ENCODE peak calls at places on chromosomes 7 and 10, in nine cellular contexts. One of them, this sample, is unnamed.

GRCh38 chr7:142754681-142755575 is 5.7 kb downstream of the PRSS1 start:
- DNase-seq in AG20443: no peak
- DNase-seq in neural crest cell: no peak
- DNase-seq in activated T-cell treated with anti-CD3 and anti-CD28 coated beads, Interleukin-2, amount 50 U/mL, for 4 hours: no peak
- DNase-seq in occipital lobe: no peak
- DNase-seq in stimulated activated CD4-positive, alpha-beta T cell treated with anti-CD3 and anti-CD28 coated beads, Interleukin-1b, Interleukin-23, amount 100 ng/mL, for 48 hours: no peak
- DNase-seq in AG09309: no peak
- DNase-seq in PC-9: no peak
- DNase-seq in colonic mucosa: no peak
- DNase-seq in this sample: no peak

GRCh38 chr10:101694056-101694673 is 805 bp downstream of the FBXW4 start:
- DNase-seq in PC-9: no peak
- DNase-seq in stimulated activated CD4-positive, alpha-beta T cell treated with anti-CD3 and anti-CD28 coated beads, Interleukin-1b, Interleukin-23, amount 100 ng/mL, for 48 hours: peak
- DNase-seq in colonic mucosa: peak
- DNase-seq in AG20443: peak
- DNase-seq in activated T-cell treated with anti-CD3 and anti-CD28 coated beads, Interleukin-2, amount 50 U/mL, for 4 hours: peak
- DNase-seq in occipital lobe: peak
- DNase-seq in neural crest cell: peak
- DNase-seq in AG09309: no peak
- DNase-seq in this sample: peak

GRCh38 chr7:39083781-39084180 is 106.1 kb downstream of the POU6F2 start:
- DNase-seq in AG20443: no peak
- DNase-seq in colonic mucosa: no peak
- DNase-seq in PC-9: no peak
- DNase-seq in stimulated activated CD4-positive, alpha-beta T cell treated with anti-CD3 and anti-CD28 coated beads, Interleukin-1b, Interleukin-23, amount 100 ng/mL, for 48 hours: no peak
- DNase-seq in AG09309: no peak
- DNase-seq in activated T-cell treated with anti-CD3 and anti-CD28 coated beads, Interleukin-2, amount 50 U/mL, for 4 hours: no peak
- DNase-seq in neural crest cell: no peak
- DNase-seq in occipital lobe: no peak
- DNase-seq in this sample: no peak

GRCh38 chr7:103630318-103630717 is 184.3 kb upstream of the SLC26A5 start:
- DNase-seq in PC-9: peak
- DNase-seq in stimulated activated CD4-positive, alpha-beta T cell treated with anti-CD3 and anti-CD28 coated beads, Interleukin-1b, Interleukin-23, amount 100 ng/mL, for 48 hours: no peak
- DNase-seq in AG09309: no peak
- DNase-seq in colonic mucosa: no peak
- DNase-seq in neural crest cell: no peak
- DNase-seq in activated T-cell treated with anti-CD3 and anti-CD28 coated beads, Interleukin-2, amount 50 U/mL, for 4 hours: no peak
- DNase-seq in occipital lobe: no peak
- DNase-seq in AG20443: no peak
- DNase-seq in this sample: no peak

GRCh38 chr7:122364761-122365280 is 60.3 kb upstream of the FEZF1 start:
- DNase-seq in neural crest cell: no peak
- DNase-seq in PC-9: no peak
- DNase-seq in AG09309: no peak
- DNase-seq in colonic mucosa: no peak
- DNase-seq in AG20443: no peak
- DNase-seq in stimulated activated CD4-positive, alpha-beta T cell treated with anti-CD3 and anti-CD28 coated beads, Interleukin-1b, Interleukin-23, amount 100 ng/mL, for 48 hours: no peak
- DNase-seq in occipital lobe: no peak
- DNase-seq in activated T-cell treated with anti-CD3 and anti-CD28 coated beads, Interleukin-2, amount 50 U/mL, for 4 hours: no peak
- DNase-seq in this sample: no peak

GRCh38 chr7:111339006-111339405 is 223.3 kb downstream of the IMMP2L start:
- DNase-seq in neural crest cell: no peak
- DNase-seq in stimulated activated CD4-positive, alpha-beta T cell treated with anti-CD3 and anti-CD28 coated beads, Interleukin-1b, Interleukin-23, amount 100 ng/mL, for 48 hours: no peak
- DNase-seq in PC-9: no peak
- DNase-seq in occipital lobe: no peak
- DNase-seq in AG20443: no peak
- DNase-seq in activated T-cell treated with anti-CD3 and anti-CD28 coated beads, Interleukin-2, amount 50 U/mL, for 4 hours: no peak
- DNase-seq in colonic mucosa: no peak
- DNase-seq in AG09309: no peak
- DNase-seq in this sample: no peak

GRCh38 chr10:67663449-67664087 is 32.4 kb downstream of the CTNNA3 start:
- DNase-seq in occipital lobe: peak
- DNase-seq in neural crest cell: no peak
- DNase-seq in AG20443: no peak
- DNase-seq in PC-9: no peak
- DNase-seq in stimulated activated CD4-positive, alpha-beta T cell treated with anti-CD3 and anti-CD28 coated beads, Interleukin-1b, Interleukin-23, amount 100 ng/mL, for 48 hours: no peak
- DNase-seq in activated T-cell treated with anti-CD3 and anti-CD28 coated beads, Interleukin-2, amount 50 U/mL, for 4 hours: no peak
- DNase-seq in AG09309: no peak
- DNase-seq in colonic mucosa: no peak
- DNase-seq in this sample: no peak

GRCh38 chr7:19915596-19915995 is 142.2 kb upstream of the TMEM196 start:
- DNase-seq in neural crest cell: no peak
- DNase-seq in activated T-cell treated with anti-CD3 and anti-CD28 coated beads, Interleukin-2, amount 50 U/mL, for 4 hours: no peak
- DNase-seq in AG09309: no peak
- DNase-seq in stimulated activated CD4-positive, alpha-beta T cell treated with anti-CD3 and anti-CD28 coated beads, Interleukin-1b, Interleukin-23, amount 100 ng/mL, for 48 hours: no peak
- DNase-seq in occipital lobe: no peak
- DNase-seq in colonic mucosa: no peak
- DNase-seq in PC-9: no peak
- DNase-seq in AG20443: no peak
- DNase-seq in this sample: no peak

GRCh38 chr10:125039354-125039769 is 97.4 kb downstream of the ZRANB1 start:
- DNase-seq in AG09309: no peak
- DNase-seq in neural crest cell: no peak
- DNase-seq in activated T-cell treated with anti-CD3 and anti-CD28 coated beads, Interleukin-2, amount 50 U/mL, for 4 hours: no peak
- DNase-seq in occipital lobe: no peak
- DNase-seq in AG20443: no peak
- DNase-seq in PC-9: no peak
- DNase-seq in stimulated activated CD4-positive, alpha-beta T cell treated with anti-CD3 and anti-CD28 coated beads, Interleukin-1b, Interleukin-23, amount 100 ng/mL, for 48 hours: no peak
- DNase-seq in colonic mucosa: no peak
- DNase-seq in this sample: no peak

GRCh38 chr7:42359946-42360345 is 122.9 kb upstream of the GLI3 start:
- DNase-seq in neural crest cell: no peak
- DNase-seq in AG20443: no peak
- DNase-seq in stimulated activated CD4-positive, alpha-beta T cell treated with anti-CD3 and anti-CD28 coated beads, Interleukin-1b, Interleukin-23, amount 100 ng/mL, for 48 hours: no peak
- DNase-seq in occipital lobe: no peak
- DNase-seq in PC-9: no peak
- DNase-seq in colonic mucosa: no peak
- DNase-seq in AG09309: peak
- DNase-seq in activated T-cell treated with anti-CD3 and anti-CD28 coated beads, Interleukin-2, amount 50 U/mL, for 4 hours: no peak
- DNase-seq in this sample: no peak

GRCh38 chr10:129761981-129762956 is 201.8 kb downstream of the EBF3 start:
- DNase-seq in AG20443: no peak
- DNase-seq in stimulated activated CD4-positive, alpha-beta T cell treated with anti-CD3 and anti-CD28 coated beads, Interleukin-1b, Interleukin-23, amount 100 ng/mL, for 48 hours: no peak
- DNase-seq in activated T-cell treated with anti-CD3 and anti-CD28 coated beads, Interleukin-2, amount 50 U/mL, for 4 hours: no peak
- DNase-seq in AG09309: no peak
- DNase-seq in colonic mucosa: peak
- DNase-seq in neural crest cell: no peak
- DNase-seq in occipital lobe: no peak
- DNase-seq in PC-9: no peak
- DNase-seq in this sample: peak

GRCh38 chr7:7595451-7595850 is 28.8 kb downstream of the MIOS start:
- DNase-seq in PC-9: no peak
- DNase-seq in AG20443: peak
- DNase-seq in occipital lobe: no peak
- DNase-seq in neural crest cell: no peak
- DNase-seq in stimulated activated CD4-positive, alpha-beta T cell treated with anti-CD3 and anti-CD28 coated beads, Interleukin-1b, Interleukin-23, amount 100 ng/mL, for 48 hours: no peak
- DNase-seq in AG09309: peak
- DNase-seq in activated T-cell treated with anti-CD3 and anti-CD28 coated beads, Interleukin-2, amount 50 U/mL, for 4 hours: no peak
- DNase-seq in colonic mucosa: no peak
- DNase-seq in this sample: no peak

GRCh38 chr10:3805227-3805790 is 20.3 kb upstream of the KLF6 start:
- DNase-seq in AG09309: no peak
- DNase-seq in colonic mucosa: no peak
- DNase-seq in stimulated activated CD4-positive, alpha-beta T cell treated with anti-CD3 and anti-CD28 coated beads, Interleukin-1b, Interleukin-23, amount 100 ng/mL, for 48 hours: peak
- DNase-seq in neural crest cell: no peak
- DNase-seq in PC-9: peak
- DNase-seq in activated T-cell treated with anti-CD3 and anti-CD28 coated beads, Interleukin-2, amount 50 U/mL, for 4 hours: peak
- DNase-seq in AG20443: peak
- DNase-seq in occipital lobe: no peak
- DNase-seq in this sample: peak

This sample was measured in activated effector memory CD4-positive, alpha-beta T cell treated with anti-CD3 and anti-CD28 coated beads, Interleukin-2, amount 50 U/mL, for 16 hours.